ENCODE peak calls at places on chromosomes 6 and 20, in five cellular contexts. One of them, this sample, is unnamed.

GRCh38 chr6:5153186-5153585 is 68.0 kb downstream of the PPP1R3G start:
- DNase-seq in A549: no peak
- DNase-seq in fibroblast of mammary gland: no peak
- DNase-seq in PC-3: no peak
- DNase-seq in ovary: no peak
- DNase-seq in this sample: no peak

GRCh38 chr6:155171747-155172191 is 92.0 kb upstream of the CLDN20 start:
- DNase-seq in A549: no peak
- DNase-seq in ovary: no peak
- DNase-seq in fibroblast of mammary gland: peak
- DNase-seq in PC-3: no peak
- DNase-seq in this sample: peak

GRCh38 chr20:58084966-58085365 is 143.5 kb downstream of the ANKRD60 start:
- DNase-seq in PC-3: peak
- DNase-seq in ovary: no peak
- DNase-seq in fibroblast of mammary gland: no peak
- DNase-seq in A549: peak
- DNase-seq in this sample: no peak

GRCh38 chr6:33080127-33081089 is 4.6 kb downstream of the HLA-DPB1 start:
- DNase-seq in PC-3: no peak
- DNase-seq in fibroblast of mammary gland: peak
- DNase-seq in A549: no peak
- DNase-seq in ovary: peak
- DNase-seq in this sample: peak

GRCh38 chr6:81801489-81801888 is 49.0 kb upstream of the TENT5A start:
- DNase-seq in fibroblast of mammary gland: no peak
- DNase-seq in A549: no peak
- DNase-seq in PC-3: no peak
- DNase-seq in ovary: no peak
- DNase-seq in this sample: no peak

GRCh38 chr6:149249370-149250357 is 67.8 kb upstream of the TAB2 start:
- DNase-seq in PC-3: peak
- DNase-seq in A549: peak
- DNase-seq in ovary: no peak
- DNase-seq in fibroblast of mammary gland: no peak
- DNase-seq in this sample: no peak

GRCh38 chr6:33683576-33684427 is 27.7 kb downstream of the UQCC2 start:
- DNase-seq in PC-3: no peak
- DNase-seq in A549: no peak
- DNase-seq in ovary: no peak
- DNase-seq in fibroblast of mammary gland: no peak
- DNase-seq in this sample: no peak

GRCh38 chr6:165643015-165643414 is 20.0 kb downstream of the PDE10A start:
- DNase-seq in A549: no peak
- DNase-seq in PC-3: no peak
- DNase-seq in fibroblast of mammary gland: no peak
- DNase-seq in ovary: no peak
- DNase-seq in this sample: no peak

GRCh38 chr6:24876496-24877465 is 59.0 kb downstream of the RIPOR2 start:
- DNase-seq in ovary: no peak
- DNase-seq in A549: no peak
- DNase-seq in fibroblast of mammary gland: no peak
- DNase-seq in PC-3: no peak
- DNase-seq in this sample: no peak

GRCh38 chr6:101296184-101296583 is 97.3 kb upstream of the GRIK2 start:
- DNase-seq in fibroblast of mammary gland: peak
- DNase-seq in PC-3: peak
- DNase-seq in ovary: no peak
- DNase-seq in A549: no peak
- DNase-seq in this sample: peak

GRCh38 chr6:55679503-55679902 is 100.5 kb upstream of the HMGCLL1 start:
- DNase-seq in fibroblast of mammary gland: no peak
- DNase-seq in ovary: no peak
- DNase-seq in PC-3: no peak
- DNase-seq in A549: no peak
- DNase-seq in this sample: no peak

GRCh38 chr6:21596379-21597242 is 3.1 kb downstream of the SOX4 start:
- DNase-seq in PC-3: peak
- DNase-seq in ovary: peak
- DNase-seq in A549: peak
- DNase-seq in fibroblast of mammary gland: peak
- DNase-seq in this sample: peak

GRCh38 chr20:54228841-54229240 is 21.0 kb downstream of the PFDN4 start:
- DNase-seq in ovary: no peak
- DNase-seq in PC-3: peak
- DNase-seq in A549: no peak
- DNase-seq in fibroblast of mammary gland: no peak
- DNase-seq in this sample: no peak

GRCh38 chr6:22072939-22073338 is 223.9 kb downstream of the PRL start:
- DNase-seq in fibroblast of mammary gland: no peak
- DNase-seq in PC-3: peak
- DNase-seq in ovary: no peak
- DNase-seq in A549: no peak
- DNase-seq in this sample: peak

GRCh38 chr6:168995526-168996100 is 258.0 kb downstream of the THBS2 start:
- DNase-seq in PC-3: no peak
- DNase-seq in ovary: no peak
- DNase-seq in A549: no peak
- DNase-seq in fibroblast of mammary gland: no peak
- DNase-seq in this sample: no peak

GRCh38 chr6:26249959-26250805 is 114.8 kb upstream of the BTN3A2 start:
- DNase-seq in fibroblast of mammary gland: no peak
- DNase-seq in ovary: no peak
- DNase-seq in PC-3: peak
- DNase-seq in A549: peak
- DNase-seq in this sample: peak

GRCh38 chr6:10719386-10720228 is 3.3 kb upstream of the TMEM14C start:
- DNase-seq in fibroblast of mammary gland: peak
- DNase-seq in PC-3: peak
- DNase-seq in A549: no peak
- DNase-seq in ovary: peak
- DNase-seq in this sample: peak

GRCh38 chr6:157461000-157461915 is 80.3 kb downstream of the ZDHHC14 start:
- DNase-seq in ovary: no peak
- DNase-seq in A549: no peak
- DNase-seq in fibroblast of mammary gland: no peak
- DNase-seq in PC-3: no peak
- DNase-seq in this sample: peak
- TF ChIP-seq CTCF in ovary: no peak
- TF ChIP-seq CTCF in A549: no peak
- TF ChIP-seq CTCF in fibroblast of mammary gland: no peak
- TF ChIP-seq CTCF in PC-3: no peak
- TF ChIP-seq CTCF in this sample: no peak

DNA sequence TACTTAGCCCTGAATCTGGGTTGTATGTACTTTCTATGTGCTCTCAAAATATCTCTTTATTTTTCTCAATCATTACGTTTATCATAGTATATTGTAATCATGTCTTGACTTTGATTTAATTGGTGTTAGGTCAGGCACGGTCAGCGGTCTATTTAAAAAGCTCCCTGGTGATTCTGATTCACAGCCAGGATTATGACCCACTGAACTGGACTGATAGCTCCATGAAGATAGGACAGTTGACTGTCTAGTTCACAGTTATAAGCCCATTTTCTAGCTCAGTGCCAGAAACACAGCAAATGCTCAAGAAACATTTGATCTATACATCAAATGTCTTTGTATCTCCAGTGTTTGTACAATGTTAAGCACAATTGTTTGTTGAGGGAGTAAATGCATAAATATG is 111.5 kb upstream of the CCN2 start:
- DNase-seq in ovary: no peak
- DNase-seq in PC-3: no peak
- DNase-seq in fibroblast of mammary gland: no peak
- DNase-seq in A549: no peak
- DNase-seq in this sample: no peak
- H3K4me3 ChIP-seq in ovary: no peak
- H3K4me3 ChIP-seq in PC-3: no peak
- H3K4me3 ChIP-seq in fibroblast of mammary gland: no peak
- H3K4me3 ChIP-seq in A549: no peak
- H3K4me3 ChIP-seq in this sample: no peak

DNA sequence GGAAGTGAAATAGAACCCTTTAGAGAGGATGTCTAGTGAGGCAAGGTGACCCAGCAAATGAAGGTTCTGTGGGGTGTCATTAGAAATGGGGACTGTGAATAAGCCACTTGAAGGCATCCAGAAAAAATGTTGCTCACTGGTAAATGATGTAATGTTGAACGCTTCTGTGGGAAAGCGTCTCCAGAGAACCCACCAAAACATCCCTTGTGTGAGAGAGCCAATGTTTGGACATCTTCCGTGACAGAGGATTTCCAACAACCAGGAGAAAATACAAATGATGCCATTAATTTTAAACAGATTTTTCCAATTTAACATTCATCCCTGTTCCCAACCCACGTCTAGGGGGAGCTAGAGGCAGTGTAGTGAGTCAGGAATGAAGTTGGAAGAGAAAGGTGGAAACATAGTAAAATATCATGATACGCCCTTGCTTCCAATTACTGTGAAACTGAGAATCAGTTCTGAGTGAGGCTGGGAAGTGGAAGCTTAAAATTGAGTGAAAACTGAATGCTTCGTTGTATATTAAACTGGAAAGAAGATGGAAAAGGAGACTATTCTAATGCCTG is 584.2 kb downstream of the CD109 start:
- DNase-seq in fibroblast of mammary gland: peak
- DNase-seq in PC-3: peak
- DNase-seq in A549: peak
- DNase-seq in ovary: no peak
- DNase-seq in this sample: peak
- TF ChIP-seq CTCF in fibroblast of mammary gland: peak
- TF ChIP-seq CTCF in PC-3: peak
- TF ChIP-seq CTCF in A549: peak
- TF ChIP-seq CTCF in ovary: no peak
- TF ChIP-seq CTCF in this sample: peak

DNA sequence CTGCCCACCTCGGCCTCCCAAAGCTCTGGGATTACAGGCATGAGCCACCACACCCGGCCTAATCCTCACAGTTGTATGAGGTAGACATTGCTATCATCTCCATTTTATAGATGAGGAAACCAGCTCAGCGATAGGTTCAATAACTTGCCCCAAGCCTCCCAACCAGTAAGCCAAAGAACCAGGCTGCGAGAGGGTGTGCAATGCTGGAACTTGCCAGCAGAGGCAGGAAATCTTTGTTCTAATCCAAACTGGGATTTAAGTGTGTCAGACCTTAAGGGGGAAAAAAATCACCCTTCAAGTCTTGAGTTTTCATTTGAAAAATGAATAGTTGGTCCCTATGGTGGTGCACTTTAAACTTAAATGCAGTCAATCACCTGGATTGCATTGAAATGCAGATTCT is 20.1 kb upstream of the RNGTT start:
- DNase-seq in fibroblast of mammary gland: peak
- DNase-seq in ovary: no peak
- DNase-seq in A549: peak
- DNase-seq in PC-3: peak
- DNase-seq in this sample: peak
- H3K4me3 ChIP-seq in fibroblast of mammary gland: no peak
- H3K4me3 ChIP-seq in ovary: no peak
- H3K4me3 ChIP-seq in A549: no peak
- H3K4me3 ChIP-seq in PC-3: no peak
- H3K4me3 ChIP-seq in this sample: no peak

DNA sequence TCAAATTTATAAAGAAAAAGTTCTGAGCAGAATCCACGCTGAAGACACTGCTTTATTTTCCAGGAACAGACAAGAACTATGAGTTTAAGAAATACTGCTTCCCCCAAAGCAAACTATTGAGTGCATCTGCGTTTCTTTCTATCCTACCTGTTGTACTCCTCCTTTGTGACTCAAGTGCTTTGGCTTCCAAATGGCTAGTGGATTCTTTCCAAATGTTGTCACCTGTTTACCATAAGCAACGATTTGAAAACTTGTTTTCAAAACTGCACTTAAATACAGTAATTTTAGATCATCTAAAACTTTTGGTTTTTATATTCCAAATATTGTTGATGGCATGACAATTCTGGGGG is 9.5 kb downstream of the PXDC1 start:
- DNase-seq in ovary: no peak
- DNase-seq in fibroblast of mammary gland: no peak
- DNase-seq in A549: no peak
- DNase-seq in PC-3: peak
- DNase-seq in this sample: no peak
- TF ChIP-seq CTCF in ovary: no peak
- TF ChIP-seq CTCF in fibroblast of mammary gland: no peak
- TF ChIP-seq CTCF in A549: no peak
- TF ChIP-seq CTCF in PC-3: no peak
- TF ChIP-seq CTCF in this sample: no peak

DNA sequence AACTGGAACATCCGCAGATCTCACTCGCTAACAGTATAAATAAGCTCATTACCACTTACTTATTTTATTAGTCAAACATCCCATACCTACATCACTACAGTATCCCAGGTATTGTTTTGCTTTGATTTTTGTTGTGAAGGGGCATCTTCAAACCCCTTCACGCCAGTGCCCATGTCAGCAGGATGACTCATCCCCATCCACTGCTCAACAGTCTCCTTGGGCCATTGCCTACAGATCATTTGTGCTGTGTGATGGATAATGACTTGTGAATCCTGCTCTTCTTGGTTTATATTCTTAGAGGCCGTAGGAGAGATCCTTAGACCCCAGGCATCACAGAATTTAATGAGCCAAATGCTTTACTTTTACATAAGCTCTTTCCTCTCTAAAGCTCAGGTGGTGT is 8.5 kb upstream of the SIRT5 start:
- DNase-seq in A549: no peak
- DNase-seq in ovary: no peak
- DNase-seq in PC-3: no peak
- DNase-seq in fibroblast of mammary gland: no peak
- DNase-seq in this sample: no peak
- H3K4me3 ChIP-seq in A549: no peak
- H3K4me3 ChIP-seq in ovary: no peak
- H3K4me3 ChIP-seq in PC-3: no peak
- H3K4me3 ChIP-seq in fibroblast of mammary gland: no peak
- H3K4me3 ChIP-seq in this sample: no peak

GRCh38 chr20:18380908-18381529 is 85.8 kb downstream of the DZANK1 start:
- DNase-seq in A549: no peak
- DNase-seq in fibroblast of mammary gland: no peak
- DNase-seq in ovary: no peak
- DNase-seq in PC-3: no peak
- DNase-seq in this sample: no peak
- TF ChIP-seq CTCF in A549: no peak
- TF ChIP-seq CTCF in fibroblast of mammary gland: no peak
- TF ChIP-seq CTCF in ovary: no peak
- TF ChIP-seq CTCF in PC-3: peak
- TF ChIP-seq CTCF in this sample: no peak

GRCh38 chr6:119337762-119338161 is 11.8 kb downstream of the MAN1A1 start:
- DNase-seq in A549: no peak
- DNase-seq in PC-3: no peak
- DNase-seq in fibroblast of mammary gland: no peak
- DNase-seq in ovary: no peak
- DNase-seq in this sample: no peak
- H3K4me3 ChIP-seq in A549: no peak
- H3K4me3 ChIP-seq in PC-3: no peak
- H3K4me3 ChIP-seq in fibroblast of mammary gland: no peak
- H3K4me3 ChIP-seq in ovary: no peak
- H3K4me3 ChIP-seq in this sample: no peak

This sample was measured in AG10803.